ENCODE peak calls at places on chromosomes 11 and 22, in seven cellular contexts. N, X, D, B, A, I and Y are unnamed samples.

GRCh38 chr22:20626811-20627210 is 119.4 kb downstream of the MED15 start:
- DNase-seq in N (no peak), X (no peak), A (no peak), B (no peak), D (no peak), I (no peak), Y (no peak)

GRCh38 chr11:60924906-60925684 is 835 bp downstream of the TMEM132A start:
- DNase-seq in B (no peak), N (no peak), D (peak; percentile 22), A (no peak), I (no peak), X (no peak), Y (peak; percentile 66)

GRCh38 chr22:27489265-27489675 is 312.3 kb downstream of the MN1 start:
- DNase-seq in B (no peak), X (peak; percentile 39), D (no peak), N (no peak), I (no peak), A (no peak), Y (no peak)

GRCh38 chr11:30015725-30016449 is 943 bp downstream of the KCNA4 start:
- DNase-seq in N (no peak), B (peak; percentile 69), I (no peak), D (no peak), A (peak; percentile 27), X (no peak), Y (peak; percentile 19)

GRCh38 chr11:57773026-57773598 is 11.5 kb downstream of the CTNND1 start:
- DNase-seq in X (no peak), A (no peak), D (no peak), N (no peak), I (no peak), B (no peak), Y (no peak)

GRCh38 chr11:125923012-125923579 is 18.8 kb downstream of the DDX25 start:
- DNase-seq in I (peak; percentile 75), A (peak; percentile 67), D (peak; percentile 71), X (peak; percentile 54), N (peak; percentile 41), B (no peak), Y (peak; percentile 70)

GRCh38 chr11:134843020-134843419 is 431.0 kb upstream of the B3GAT1 start:
- DNase-seq in B (no peak), N (no peak), I (no peak), A (no peak), D (no peak), X (no peak), Y (no peak)

GRCh38 chr22:38305481-38306448 is 11.5 kb downstream of the CSNK1E start:
- DNase-seq in I (peak; percentile 95), D (no peak), B (no peak), N (no peak), X (peak; percentile 68), A (peak; percentile 80), Y (no peak)

GRCh38 chr11:57427692-57428082 is 766 bp upstream of the SLC43A3 start:
- DNase-seq in N (peak; percentile 79), I (no peak), B (no peak), D (no peak), A (no peak), X (peak; percentile 74), Y (no peak)

GRCh38 chr11:13691296-13691899 is 22.9 kb downstream of the FAR1 start:
- DNase-seq in X (no peak), A (no peak), D (no peak), N (no peak), B (no peak), I (no peak), Y (no peak)
- TF ChIP-seq CTCF in X (no peak), A (no peak), D (no peak), N (no peak), B (no peak), I (no peak), Y (no peak)

GRCh38 chr11:103661991-103662390 is 374.4 kb upstream of the DDI1 start:
- DNase-seq in I (no peak), D (no peak), B (no peak), A (no peak), X (no peak), N (no peak), Y (no peak)

GRCh38 chr11:103659138-103659734 is 377.2 kb upstream of the DDI1 start:
- DNase-seq in A (peak; percentile 26), I (no peak), B (no peak), X (peak; percentile 12), D (peak; percentile 35), N (no peak), Y (no peak)

GRCh38 chr11:103662880-103663279 is 373.6 kb upstream of the DDI1 start:
- DNase-seq in D (no peak), I (peak; percentile 8), A (no peak), N (no peak), X (no peak), B (no peak), Y (no peak)

GRCh38 chr11:103661185-103661584 is 375.3 kb upstream of the DDI1 start:
- DNase-seq in I (no peak), A (no peak), D (no peak), B (no peak), N (no peak), X (no peak), Y (no peak)

GRCh38 chr11:103659743-103660142 is 376.7 kb upstream of the DDI1 start:
- DNase-seq in B (no peak), N (no peak), I (no peak), A (no peak), D (no peak), X (peak; percentile 52), Y (no peak)
- TF ChIP-seq CTCF in B (no peak), N (no peak), I (no peak), A (no peak), D (no peak), X (no peak), Y (no peak)

DNA sequence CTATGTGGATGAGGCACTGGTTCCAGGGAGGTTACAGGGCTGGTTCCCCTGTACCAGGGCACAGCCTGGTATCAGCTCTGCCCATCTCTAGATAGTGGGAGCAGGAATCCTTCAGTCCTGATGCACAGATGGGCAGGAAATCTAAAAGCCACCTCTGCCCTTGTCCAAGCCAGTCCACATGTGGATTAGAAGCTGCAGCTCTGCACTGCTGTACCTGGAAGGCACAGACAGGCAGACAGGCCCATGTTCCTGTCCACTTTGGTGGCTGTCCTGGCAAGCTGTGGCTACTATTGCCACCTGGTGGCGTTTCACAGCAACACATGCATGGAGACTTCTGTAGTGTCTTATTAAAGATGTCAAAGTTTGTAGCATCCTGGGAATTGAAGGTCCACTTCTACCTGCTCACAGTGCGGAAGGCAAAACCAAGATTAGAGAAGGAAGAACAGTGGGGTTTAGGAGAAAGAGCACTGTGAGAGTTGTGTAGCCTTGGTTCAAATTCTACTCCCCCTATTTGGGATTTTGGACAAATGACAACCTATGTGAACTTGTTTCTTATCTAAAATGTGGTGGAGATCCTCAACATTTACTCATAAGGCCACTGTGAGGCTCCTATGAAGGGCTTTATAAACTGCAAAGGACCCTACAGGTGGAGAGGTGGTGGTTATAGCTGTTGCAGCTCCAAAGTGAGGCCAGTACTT is 30.1 kb downstream of the NAV2 start:
- DNase-seq in B (peak; percentile 85), X (peak; percentile 54), I (peak; percentile 78), A (peak; percentile 85), N (peak; percentile 65), D (peak; percentile 82), Y (peak; percentile 86)
- TF ChIP-seq CTCF in B (peak; percentile 86), X (peak; percentile 70), I (peak; percentile 79), A (peak; percentile 93), N (peak; percentile 80), D (peak; percentile 87), Y (peak; percentile 87)

DNA sequence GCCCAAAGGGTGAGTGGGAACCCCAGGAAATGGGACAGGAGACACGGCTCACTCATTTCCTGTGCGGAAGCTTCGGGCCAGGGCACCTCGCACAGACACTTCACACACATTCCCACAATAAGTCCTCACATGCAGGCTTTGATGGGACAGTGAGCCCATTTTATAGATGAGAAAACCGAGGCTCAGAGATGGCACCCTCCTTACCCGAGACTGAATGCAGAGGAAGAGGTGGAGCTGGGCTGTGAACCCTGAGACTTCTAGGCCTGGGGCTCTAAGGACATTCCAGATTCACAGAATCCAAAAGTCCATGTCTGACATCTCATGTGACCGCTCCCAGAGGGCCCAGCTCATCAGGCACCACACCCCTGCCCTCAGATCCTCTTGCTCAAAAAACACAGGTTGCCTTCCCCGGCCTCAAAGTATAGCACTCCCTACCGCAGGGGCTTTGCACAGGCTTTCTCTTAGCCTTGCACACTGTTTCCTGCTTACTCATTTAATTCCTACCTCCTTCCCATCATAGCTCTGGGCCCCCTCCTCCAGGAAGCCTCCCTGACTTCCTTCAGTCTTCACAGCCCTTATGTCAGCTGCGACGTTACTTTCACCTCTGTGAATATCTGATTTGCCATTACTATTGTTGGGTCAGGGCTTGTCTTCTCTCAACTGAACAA is 57.1 kb upstream of the TCF20 start:
- DNase-seq in I (no peak), A (no peak), X (no peak), D (no peak), B (no peak), N (no peak), Y (no peak)
- TF ChIP-seq CTCF in I (no peak), A (no peak), X (no peak), D (no peak), B (no peak), N (no peak), Y (no peak)

DNA sequence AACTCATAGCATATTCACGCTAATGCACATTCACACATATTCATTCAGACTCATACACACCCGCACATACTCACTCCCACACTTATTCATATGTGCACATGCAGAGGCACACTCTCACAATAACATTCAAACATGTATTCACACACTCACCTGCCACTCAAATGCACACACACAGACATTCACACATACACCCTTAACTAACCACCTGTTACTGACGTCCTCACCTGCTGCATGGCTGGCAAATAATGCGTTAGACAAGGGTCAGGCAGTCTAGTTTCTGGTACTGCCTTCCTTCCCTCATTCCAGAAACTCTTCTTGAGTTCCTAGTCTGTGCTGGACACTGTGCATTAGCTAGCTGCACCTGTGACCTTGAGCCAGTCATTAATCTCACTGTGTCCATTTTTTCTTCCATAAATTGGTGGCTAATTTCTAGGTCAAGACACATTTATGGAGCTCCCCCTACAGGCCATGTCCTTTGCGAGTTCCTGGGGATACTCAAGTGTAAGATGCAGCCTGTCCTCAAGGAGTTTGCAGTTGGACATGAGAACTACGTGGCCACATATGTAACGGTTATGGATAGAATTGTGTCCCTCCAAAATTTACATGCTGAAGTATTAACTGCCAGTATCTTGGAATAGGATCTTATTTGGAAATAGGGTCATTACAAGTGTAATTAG is 34.5 kb upstream of the SEZ6L start:
- DNase-seq in I (peak; percentile 41), D (no peak), B (no peak), X (no peak), A (no peak), N (no peak), Y (no peak)
- TF ChIP-seq CTCF in I (peak; percentile 35), D (peak; percentile 31), B (no peak), X (no peak), A (peak; percentile 69), N (no peak), Y (peak; percentile 35)

GRCh38 chr11:79430280-79430679 is 10.6 kb downstream of the TENM4 start:
- DNase-seq in D (no peak), B (no peak), X (no peak), I (no peak), N (no peak), A (no peak), Y (no peak)
- TF ChIP-seq CTCF in D (no peak), B (no peak), X (no peak), I (no peak), N (peak; percentile 12), A (no peak), Y (peak; percentile 16)

GRCh38 chr22:32644252-32645100 is 157.0 kb upstream of the TIMP3 start:
- DNase-seq in D (peak; percentile 80), X (peak; percentile 48), N (no peak), A (no peak), B (peak; percentile 90), I (peak; percentile 25), Y (no peak)
- TF ChIP-seq CTCF in D (no peak), X (no peak), N (no peak), A (no peak), B (no peak), I (no peak), Y (no peak)